ENCODE peak calls at places on chromosomes 16 and 17, in seven cellular contexts. One of them, this sample, is unnamed.

GRCh38 chr17:35797370-35797769 is 1.9 kb upstream of the MMP28 start:
- DNase-seq in T47D: no peak
- DNase-seq in effector memory CD8-positive, alpha-beta T cell: no peak
- DNase-seq in lower leg skin: no peak
- DNase-seq in T-helper 17 cell: no peak
- DNase-seq in NCI-H345: no peak
- DNase-seq in H54: no peak
- DNase-seq in this sample: no peak

GRCh38 chr17:32899240-32900013 is 22.5 kb upstream of the MYO1D start:
- DNase-seq in NCI-H345: no peak
- DNase-seq in H54: no peak
- DNase-seq in effector memory CD8-positive, alpha-beta T cell: no peak
- DNase-seq in T-helper 17 cell: no peak
- DNase-seq in T47D: no peak
- DNase-seq in lower leg skin: no peak
- DNase-seq in this sample: no peak

GRCh38 chr17:74738051-74738996 is 1.3 kb downstream of the RAB37 start:
- DNase-seq in T-helper 17 cell: peak
- DNase-seq in lower leg skin: no peak
- DNase-seq in T47D: no peak
- DNase-seq in H54: no peak
- DNase-seq in effector memory CD8-positive, alpha-beta T cell: peak
- DNase-seq in NCI-H345: no peak
- DNase-seq in this sample: no peak

GRCh38 chr17:7803981-7804380 is 30.0 kb upstream of the KDM6B start:
- DNase-seq in T47D: peak
- DNase-seq in effector memory CD8-positive, alpha-beta T cell: no peak
- DNase-seq in NCI-H345: no peak
- DNase-seq in T-helper 17 cell: no peak
- DNase-seq in lower leg skin: no peak
- DNase-seq in H54: no peak
- DNase-seq in this sample: no peak

GRCh38 chr16:11296706-11297491 is 15.8 kb upstream of the PRM1 start:
- DNase-seq in NCI-H345: no peak
- DNase-seq in H54: no peak
- DNase-seq in T47D: peak
- DNase-seq in lower leg skin: peak
- DNase-seq in effector memory CD8-positive, alpha-beta T cell: no peak
- DNase-seq in T-helper 17 cell: no peak
- DNase-seq in this sample: no peak

GRCh38 chr16:72722552-72722951 is 325.4 kb downstream of the ZFHX3 start:
- DNase-seq in T47D: no peak
- DNase-seq in lower leg skin: no peak
- DNase-seq in effector memory CD8-positive, alpha-beta T cell: no peak
- DNase-seq in H54: no peak
- DNase-seq in T-helper 17 cell: no peak
- DNase-seq in NCI-H345: peak
- DNase-seq in this sample: no peak

GRCh38 chr17:31744541-31744951 is 114.5 kb downstream of the COPRS start:
- DNase-seq in T-helper 17 cell: no peak
- DNase-seq in H54: no peak
- DNase-seq in NCI-H345: no peak
- DNase-seq in lower leg skin: no peak
- DNase-seq in T47D: no peak
- DNase-seq in effector memory CD8-positive, alpha-beta T cell: no peak
- DNase-seq in this sample: no peak

GRCh38 chr17:2076461-2076984 is 21.6 kb downstream of the HIC1 start:
- DNase-seq in effector memory CD8-positive, alpha-beta T cell: no peak
- DNase-seq in H54: no peak
- DNase-seq in lower leg skin: no peak
- DNase-seq in T-helper 17 cell: no peak
- DNase-seq in NCI-H345: no peak
- DNase-seq in T47D: no peak
- DNase-seq in this sample: no peak